ENCODE peak calls at places on chromosomes 3 and 15, in four cellular contexts. L is mesendoderm, K is H9, R is H1. C is an unnamed sample.

GRCh38 chr3:128269131-128269775 is 116.0 kb downstream of the EEFSEC start:
- DNase-seq in L (no peak), K (peak), R (peak), C (no peak)

GRCh38 chr3:76652524-76652923 is 387.4 kb upstream of the ROBO2 start:
- DNase-seq in L (no peak), K (no peak), R (no peak), C (no peak)

GRCh38 chr15:59138243-59138642 is 33.3 kb downstream of the CCNB2 start:
- DNase-seq in L (peak), K (peak), R (peak), C (peak)

GRCh38 chr3:170865209-170866094 is 4.5 kb downstream of the RPL22L1 start:
- DNase-seq in L (peak), K (no peak), R (no peak), C (no peak)

GRCh38 chr15:71508081-71508682 is 302.2 kb upstream of the NR2E3 start:
- DNase-seq in L (no peak), K (no peak), R (no peak), C (no peak)

GRCh38 chr3:126859415-126860246 is 123.3 kb upstream of the PLXNA1 start:
- DNase-seq in L (no peak), K (no peak), R (peak), C (no peak)

GRCh38 chr3:20352547-20353164 is 166.7 kb upstream of the SGO1 start:
- DNase-seq in L (peak), K (no peak), R (no peak), C (no peak)

GRCh38 chr15:81372571-81372970 is 1.4 kb downstream of the TMC3 start:
- DNase-seq in L (no peak), K (no peak), R (no peak), C (no peak)

GRCh38 chr15:33433821-33434220 is 123.1 kb downstream of the RYR3 start:
- DNase-seq in L (no peak), K (no peak), R (no peak), C (no peak)

GRCh38 chr15:45790325-45790943 is 155.6 kb downstream of the SQOR start:
- DNase-seq in L (peak), K (peak), R (no peak), C (peak)

GRCh38 chr3:177284383-177284881 is 87.2 kb upstream of the TBL1XR1 start:
- DNase-seq in L (peak), K (peak), R (peak), C (peak)

GRCh38 chr15:71940004-71940588 is 129.7 kb downstream of the NR2E3 start:
- DNase-seq in L (no peak), K (no peak), R (no peak), C (peak)

GRCh38 chr15:33679065-33679464 is 289.2 kb upstream of the CHRM5 start:
- DNase-seq in L (peak), K (no peak), R (no peak), C (no peak)

GRCh38 chr3:149702691-149703426 is 45.0 kb upstream of the WWTR1 start:
- DNase-seq in L (no peak), K (no peak), R (no peak), C (peak)

GRCh38 chr15:84749111-84749991 is 959 bp downstream of the ZNF592 start:
- DNase-seq in L (peak), K (peak), R (peak), C (no peak)

GRCh38 chr3:166060789-166061479 is 223.7 kb upstream of the BCHE start:
- DNase-seq in L (peak), K (peak), R (no peak), C (no peak)

GRCh38 chr15:78127882-78128281 is 3.4 kb downstream of the CIB2 start:
- DNase-seq in L (no peak), K (no peak), R (no peak), C (no peak)

GRCh38 chr15:45171912-45172311 is 15.9 kb downstream of the SHF start:
- DNase-seq in L (no peak), K (no peak), R (no peak), C (no peak)

GRCh38 chr15:53251998-53252397 is 461.9 kb upstream of the ONECUT1 start:
- DNase-seq in L (no peak), K (no peak), R (no peak), C (no peak)

GRCh38 chr3:57228734-57229505 is 1.4 kb downstream of the APPL1 start:
- DNase-seq in L (no peak), K (no peak), R (no peak), C (peak)

GRCh38 chr15:42085236-42085605 is 9.1 kb downstream of the PLA2G4D start:
- DNase-seq in L (no peak), K (peak), R (no peak), C (no peak)

GRCh38 chr3:142809259-142809658 is 79.6 kb downstream of the PCOLCE2 start:
- DNase-seq in L (no peak), K (no peak), R (no peak), C (no peak)

GRCh38 chr15:73273181-73274002 is 95.4 kb downstream of the HCN4 start:
- DNase-seq in L (peak), K (peak), R (peak), C (peak)

GRCh38 chr3:43748179-43748578 is 57.4 kb downstream of the ABHD5 start:
- DNase-seq in L (no peak), K (no peak), R (no peak), C (peak)

GRCh38 chr3:122988507-122988906 is 39.1 kb downstream of the SEMA5B start:
- DNase-seq in L (peak), K (no peak), R (no peak), C (no peak)

GRCh38 chr3:157606392-157607197 is 103.4 kb upstream of the VEPH1 start:
- DNase-seq in L (peak), K (peak), R (peak), C (peak)

GRCh38 chr15:66652806-66653205 is 49.2 kb upstream of the SMAD6 start:
- DNase-seq in L (no peak), K (no peak), R (no peak), C (no peak)
- H2BK5ac ChIP-seq in L (no peak), K (no peak), R (no peak), C (no peak)

DNA sequence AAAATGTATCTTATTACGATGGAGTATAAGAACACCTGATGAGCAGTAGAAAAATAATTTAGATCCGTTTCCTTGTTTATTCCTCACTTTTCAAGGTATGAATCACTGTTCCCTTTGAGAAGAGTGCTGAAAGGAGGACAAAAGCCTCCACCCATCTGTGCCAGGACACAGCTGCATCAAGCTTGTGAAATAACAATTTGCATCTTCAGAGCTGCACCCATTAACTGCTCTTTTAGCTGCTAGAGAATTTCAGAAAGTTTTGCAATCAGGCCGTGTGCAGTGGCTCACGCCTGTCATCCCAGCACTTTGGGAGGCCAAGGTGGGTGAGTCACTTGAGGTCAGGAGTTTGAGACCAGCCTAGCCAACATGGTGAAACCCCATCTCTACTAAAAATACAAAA is 9.6 kb downstream of the CLDND1 start:
- DNase-seq in L (no peak), K (no peak), R (no peak), C (peak)
- H3K9ac ChIP-seq in L (no peak), K (no peak), R (no peak), C (no peak)

GRCh38 chr15:66477011-66477410 is 20.6 kb downstream of the SNAPC5 start:
- DNase-seq in L (no peak), K (no peak), R (no peak), C (no peak)
- H3K56ac ChIP-seq in L (peak), K (no peak), R (no peak), C (no peak)

DNA sequence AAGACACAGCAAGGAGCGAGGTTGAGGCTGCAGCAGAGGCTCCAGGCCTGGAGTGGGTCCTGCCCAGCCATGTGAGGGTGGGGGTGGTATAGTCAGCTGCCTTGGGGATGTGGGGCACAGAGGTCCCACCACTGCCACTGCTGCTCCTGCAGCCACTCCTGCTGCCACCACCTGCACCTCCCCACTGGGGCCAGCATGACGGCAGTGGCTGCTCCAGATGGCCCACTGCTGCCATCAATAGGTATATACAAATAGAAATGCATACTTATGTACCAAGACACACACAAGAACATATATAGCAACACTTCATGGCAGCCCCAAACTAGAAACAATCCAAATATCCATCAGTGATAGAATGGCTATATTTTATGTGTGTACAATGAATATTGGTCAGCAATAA is 10.0 kb upstream of the TOP2B start:
- DNase-seq in L (no peak), K (no peak), R (no peak), C (no peak)
- H2BK5ac ChIP-seq in L (no peak), K (no peak), R (no peak), C (no peak)